ENCODE peak calls at places on chromosome 22, in nine cellular contexts. F is HTR-8/SVneo; I is coronary artery; X is putamen; T is tibial artery; M is stimulated activated CD4-positive, alpha-beta T cell treated with anti-CD3 and anti-CD28 coated beads, Interleukin-4, amount 100 ng/mL, for 1 hour; J is BE2C; E is Calu3; G is stimulated activated CD8-positive, alpha-beta memory T cell treated with anti-CD3 and anti-CD28 coated beads, Interleukin-7, amount 100 ng/mL, for 1 hour. V is an unnamed sample.

GRCh38 chr22:18056161-18056666 is 21.6 kb upstream of the PEX26 start:
- DNase-seq in J (peak), E (peak), F (no peak), X (peak), M (no peak), I (no peak), T (no peak), G (no peak), V (no peak)

GRCh38 chr22:32079110-32080089 is 36.3 kb downstream of the SLC5A1 start:
- DNase-seq in M (no peak), I (no peak), E (peak), J (no peak), X (no peak), F (peak), T (no peak), G (no peak), V (no peak)

GRCh38 chr22:48185656-48186055 is 1423.2 kb downstream of the TBC1D22A start:
- DNase-seq in J (no peak), T (no peak), X (no peak), M (no peak), G (no peak), E (no peak), I (peak), F (no peak), V (no peak)

GRCh38 chr22:29073618-29074275 is 912 bp downstream of the KREMEN1 start:
- DNase-seq in J (no peak), T (no peak), E (peak), I (no peak), G (no peak), X (no peak), F (no peak), M (peak), V (peak)

GRCh38 chr22:42970029-42970428 is 44.9 kb downstream of the PACSIN2 start:
- DNase-seq in I (no peak), E (peak), J (no peak), M (no peak), X (no peak), T (no peak), G (no peak), F (no peak), V (no peak)

GRCh38 chr22:31852691-31853370 is 91.5 kb upstream of the YWHAH start:
- DNase-seq in F (no peak), G (no peak), T (no peak), E (no peak), J (no peak), M (no peak), X (no peak), I (no peak), V (no peak)

GRCh38 chr22:40666151-40666848 is 13.0 kb upstream of the MCHR1 start:
- DNase-seq in T (peak), F (no peak), M (no peak), X (no peak), J (no peak), G (no peak), I (no peak), E (no peak), V (no peak)

GRCh38 chr22:32103648-32104326 is 55.3 kb downstream of the C22orf42 start:
- DNase-seq in J (no peak), G (no peak), F (no peak), M (no peak), X (no peak), E (no peak), T (no peak), I (no peak), V (no peak)

GRCh38 chr22:23752090-23752691 is 1.3 kb upstream of the ZNF70 start:
- DNase-seq in I (no peak), T (no peak), G (no peak), F (no peak), M (no peak), X (no peak), E (no peak), J (no peak), V (no peak)

GRCh38 chr22:42303304-42304020 is 33.0 kb upstream of the TCF20 start:
- DNase-seq in E (no peak), J (no peak), X (no peak), M (no peak), I (no peak), G (no peak), T (no peak), F (no peak), V (no peak)

GRCh38 chr22:45284705-45285305 is at the start of gene UPK3A:
- DNase-seq in G (no peak), X (no peak), M (peak), T (peak), E (peak), F (no peak), I (no peak), J (peak), V (peak)

GRCh38 chr22:37197451-37198289 is 9.6 kb upstream of the C1QTNF6 start:
- DNase-seq in J (peak), F (no peak), T (peak), I (no peak), X (no peak), G (no peak), E (peak), M (no peak), V (no peak)

GRCh38 chr22:30021881-30022619 is 58.2 kb upstream of the HORMAD2 start:
- DNase-seq in F (no peak), J (peak), T (no peak), G (no peak), I (no peak), M (no peak), X (no peak), E (no peak), V (no peak)

GRCh38 chr22:25069758-25070461 is 117.4 kb downstream of the KIAA1671 start:
- DNase-seq in F (no peak), I (no peak), J (peak), E (no peak), X (no peak), T (peak), G (no peak), M (no peak), V (no peak)

GRCh38 chr22:36369004-36369921 is 18.5 kb downstream of the MYH9 start:
- DNase-seq in I (no peak), G (no peak), J (no peak), T (no peak), F (no peak), X (no peak), M (peak), E (no peak), V (no peak)